ENCODE peak calls at places on chromosomes 13 and 19, in four cellular contexts. M is K562, L is WTC11, P is HepG2. X is an unnamed sample.

GRCh38 chr13:112618501-112618900 is 30.5 kb upstream of the TUBGCP3 start:
- DNase-seq in M (no peak), L (no peak), P (no peak), X (no peak)

GRCh38 chr19:5170329-5170745 is 170.3 kb downstream of the PTPRS start:
- DNase-seq in M (peak), L (peak), P (no peak), X (peak)

GRCh38 chr13:36788276-36788675 is 30.7 kb upstream of the RFXAP start:
- DNase-seq in M (no peak), L (no peak), P (no peak), X (no peak)

GRCh38 chr19:51681286-51681956 is 11.7 kb upstream of the SPACA6 start:
- DNase-seq in M (no peak), L (no peak), P (no peak), X (no peak)

GRCh38 chr19:49419173-49419572 is 4.1 kb downstream of the PTH2 start:
- DNase-seq in M (no peak), L (no peak), P (no peak), X (no peak)

GRCh38 chr13:29513002-29513980 is 82.2 kb downstream of the SLC7A1 start:
- DNase-seq in M (no peak), L (no peak), P (no peak), X (no peak)

GRCh38 chr13:32265726-32266125 is 49.4 kb downstream of the ZAR1L start:
- DNase-seq in M (no peak), L (no peak), P (peak), X (no peak)

GRCh38 chr19:574658-575526 is 2.5 kb downstream of the BSG start:
- DNase-seq in M (peak), L (no peak), P (peak), X (no peak)

GRCh38 chr13:113930711-113931637 is 42.9 kb downstream of the C13orf46 start:
- DNase-seq in M (no peak), L (peak), P (no peak), X (no peak)

GRCh38 chr19:41298327-41298964 is 11.5 kb upstream of the CCDC97 start:
- DNase-seq in M (no peak), L (no peak), P (no peak), X (no peak)

GRCh38 chr19:33234736-33235135 is 9.1 kb upstream of the SLC7A10 start:
- DNase-seq in M (no peak), L (no peak), P (no peak), X (no peak)

GRCh38 chr13:98839826-98840769 is 87.6 kb upstream of the SLC15A1 start:
- DNase-seq in M (peak), L (peak), P (peak), X (peak)

GRCh38 chr13:66362485-66362884 is 867.7 kb downstream of the PCDH9 start:
- DNase-seq in M (no peak), L (no peak), P (no peak), X (no peak)

GRCh38 chr13:110341445-110342247 is 34.6 kb downstream of the COL4A2 start:
- DNase-seq in M (no peak), L (no peak), P (no peak), X (no peak)

GRCh38 chr13:77306458-77306857 is 20.4 kb downstream of the MYCBP2 start:
- DNase-seq in M (no peak), L (no peak), P (no peak), X (no peak)

GRCh38 chr19:6678690-6679109 is 8.7 kb upstream of the TNFSF14 start:
- DNase-seq in M (no peak), L (no peak), P (no peak), X (no peak)

GRCh38 chr19:40982594-40983101 is 8.4 kb upstream of the CYP2B6 start:
- DNase-seq in M (no peak), L (peak), P (no peak), X (no peak)

GRCh38 chr19:4343845-4344713 is 717 bp downstream of the MPND start:
- DNase-seq in M (peak), L (no peak), P (no peak), X (no peak)

GRCh38 chr19:42538841-42539709 is 10.8 kb upstream of the CEACAM1 start:
- DNase-seq in M (no peak), L (no peak), P (no peak), X (no peak)

GRCh38 chr13:54484166-54484565 is 1455.6 kb downstream of the OLFM4 start:
- DNase-seq in M (no peak), L (no peak), P (no peak), X (no peak)

GRCh38 chr19:4009990-4010807 is 2.7 kb downstream of the PIAS4 start:
- DNase-seq in M (no peak), L (no peak), P (no peak), X (no peak)

GRCh38 chr13:46124531-46124966 is 19.7 kb upstream of the CPB2 start:
- DNase-seq in M (no peak), L (no peak), P (no peak), X (no peak)

GRCh38 chr13:29597701-29598100 is 2.2 kb upstream of the SLC7A1 start:
- DNase-seq in M (no peak), L (no peak), P (no peak), X (no peak)

GRCh38 chr13:24323739-24324075 is 14.3 kb downstream of the C1QTNF9 start:
- DNase-seq in M (no peak), L (no peak), P (no peak), X (no peak)

GRCh38 chr13:33204130-33204927 is 81.2 kb downstream of the STARD13 start:
- DNase-seq in M (no peak), L (no peak), P (no peak), X (no peak)

GRCh38 chr19:33613601-33614000 is 8.2 kb upstream of the CHST8 start:
- DNase-seq in M (no peak), L (no peak), P (no peak), X (no peak)

GRCh38 chr19:518292-519231 is 11.3 kb downstream of the TPGS1 start:
- DNase-seq in M (peak), L (peak), P (no peak), X (no peak)

GRCh38 chr19:2215281-2215751 is 20.8 kb downstream of the PLEKHJ1 start:
- DNase-seq in M (no peak), L (peak), P (no peak), X (no peak)

GRCh38 chr13:50679321-50679720 is 164.2 kb downstream of the DLEU7 start:
- DNase-seq in M (no peak), L (no peak), P (no peak), X (no peak)

GRCh38 chr19:3186377-3186688 is 603 bp downstream of the NCLN start:
- DNase-seq in M (peak), L (no peak), P (no peak), X (no peak)

GRCh38 chr19:16441661-16442071 is 30.1 kb downstream of the EPS15L1 start:
- DNase-seq in M (peak), L (peak), P (no peak), X (peak)

GRCh38 chr13:107838592-107839161 is 376.7 kb downstream of the LIG4 start:
- DNase-seq in M (no peak), L (no peak), P (no peak), X (no peak)

GRCh38 chr13:110506396-110506795 is 55.1 kb downstream of the RAB20 start:
- DNase-seq in M (peak), L (no peak), P (no peak), X (no peak)

DNA sequence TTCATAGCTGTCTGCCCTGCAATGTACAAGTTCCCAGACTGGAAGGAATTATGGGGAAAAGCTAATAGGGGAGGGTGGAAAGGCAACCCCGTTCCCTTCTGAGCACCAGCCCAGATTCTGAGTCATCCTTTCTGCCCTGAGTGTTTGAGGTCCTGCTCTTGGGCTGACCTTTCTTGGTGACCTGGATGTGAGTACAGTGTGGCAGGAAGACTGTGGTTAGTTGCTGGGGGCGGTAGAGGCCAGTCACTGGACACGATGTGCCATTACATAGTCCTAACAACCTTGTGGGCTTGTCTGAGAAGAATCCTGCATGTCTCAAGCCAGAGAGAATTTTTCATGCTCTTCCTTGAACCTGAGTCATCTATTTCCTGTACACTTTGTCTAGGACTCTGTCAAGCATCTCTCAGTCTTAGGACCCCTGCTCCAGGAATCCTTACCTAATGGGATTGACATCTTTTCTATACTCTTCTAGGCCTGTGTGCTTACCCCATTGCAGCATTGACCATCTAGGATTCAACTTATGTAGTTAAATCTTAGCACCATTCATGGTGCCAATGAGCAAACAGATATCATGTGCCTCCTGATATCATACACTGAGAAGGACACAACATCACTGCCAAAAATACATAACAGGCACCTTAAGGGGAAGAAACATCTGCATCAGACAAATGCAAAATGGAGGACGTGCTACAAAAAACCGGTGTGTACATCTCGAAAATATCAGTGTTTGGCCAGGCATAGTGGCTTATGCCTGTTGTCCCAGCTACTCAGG is 8.1 kb upstream of the ANGPTL4 start:
- DNase-seq in M (peak), L (no peak), P (peak), X (no peak)
- TF ChIP-seq ELF4 in M (no peak), L (no peak), P (no peak), X (no peak)

GRCh38 chr13:52850396-52851152 is 2.1 kb upstream of the PCDH8 start:
- DNase-seq in M (peak), L (peak), P (peak), X (peak)

GRCh38 chr13:52851153-52851962 is 2.9 kb upstream of the PCDH8 start:
- DNase-seq in M (no peak), L (peak), P (peak), X (peak)

GRCh38 chr13:52848455-52849190 is at the start of gene PCDH8:
- DNase-seq in M (no peak), L (peak), P (no peak), X (peak)

GRCh38 chr13:52847682-52848432 is 583 bp downstream of the PCDH8 start:
- DNase-seq in M (no peak), L (peak), P (no peak), X (no peak)

DNA sequence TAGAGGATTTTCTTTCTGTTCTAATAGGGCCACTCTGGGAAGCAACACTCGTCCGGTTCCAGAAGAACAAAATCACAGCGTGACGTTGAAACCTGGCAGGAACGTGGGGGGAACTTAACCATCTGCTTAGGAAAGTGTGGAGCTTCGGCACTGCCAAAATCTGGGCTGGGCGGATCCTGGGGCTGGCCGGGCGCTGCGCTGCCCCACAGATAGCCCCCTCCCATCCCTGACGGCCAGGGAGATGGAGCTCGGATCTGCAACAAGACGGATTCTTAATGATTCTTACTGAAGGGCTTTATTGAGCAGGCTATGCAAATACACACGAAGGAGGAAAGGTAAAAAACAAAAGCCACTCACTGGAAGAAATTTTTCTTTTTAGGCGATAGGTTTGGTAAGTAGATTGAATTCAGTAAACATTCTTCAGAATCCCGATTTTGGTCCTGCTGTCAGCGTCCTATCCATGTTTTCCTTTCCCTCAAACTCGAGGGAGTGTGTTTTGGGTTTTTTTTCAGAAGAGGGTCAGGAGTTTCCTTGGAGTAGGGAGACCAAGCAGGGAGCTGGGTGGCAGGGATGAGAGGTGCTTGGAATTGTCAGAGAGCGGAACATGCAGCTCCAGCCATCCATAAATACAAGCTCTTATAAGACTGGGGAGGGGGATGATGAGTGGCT is 1.4 kb upstream of the PCDH8 start:
- DNase-seq in M (no peak), L (peak), P (no peak), X (no peak)
- TF ChIP-seq ELF4 in M (no peak), L (no peak), P (no peak), X (no peak)

DNA sequence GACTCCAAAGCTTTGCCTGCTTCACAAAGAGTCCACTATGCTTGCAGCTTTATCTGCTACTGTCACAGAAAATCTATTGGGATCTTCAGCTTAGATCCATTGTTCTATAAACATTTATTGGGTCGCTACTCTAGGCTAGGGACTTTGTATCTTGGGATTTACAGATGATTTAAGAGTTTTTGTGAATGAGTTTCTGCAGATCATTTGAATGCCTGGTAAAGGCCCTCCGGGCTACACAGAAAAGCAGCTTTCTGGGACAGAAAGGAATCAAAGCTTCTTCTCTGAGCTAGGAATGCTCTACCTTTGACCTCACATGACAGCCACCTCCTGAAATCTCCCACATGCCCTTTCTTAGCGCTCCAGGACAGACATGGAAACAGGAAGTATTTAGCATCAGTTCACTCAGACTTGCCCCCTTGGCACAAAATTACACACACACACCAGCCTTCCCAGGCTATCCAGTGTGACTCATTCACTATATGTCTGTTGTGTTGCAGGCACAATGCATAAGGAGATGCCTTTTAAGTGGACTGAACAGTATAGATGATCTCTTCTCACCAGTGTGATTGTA is 492.4 kb downstream of the DACH1 start:
- DNase-seq in M (no peak), L (no peak), P (no peak), X (no peak)
- TF ChIP-seq ELF4 in M (no peak), L (no peak), P (no peak), X (no peak)

GRCh38 chr19:29677001-29677781 is 11.9 kb downstream of the PLEKHF1 start:
- DNase-seq in M (no peak), L (no peak), P (no peak), X (no peak)
- TF ChIP-seq ELF4 in M (no peak), L (no peak), P (no peak), X (no peak)

GRCh38 chr13:41222259-41222852 is 28.0 kb upstream of the KBTBD7 start:
- DNase-seq in M (peak), L (peak), P (peak), X (peak)
- TF ChIP-seq ELF4 in M (no peak), L (no peak), P (no peak), X (no peak)

GRCh38 chr13:40342901-40343300 is 323.5 kb downstream of the FOXO1 start:
- DNase-seq in M (no peak), L (no peak), P (no peak), X (no peak)

GRCh38 chr13:40343550-40344269 is 322.7 kb downstream of the FOXO1 start:
- DNase-seq in M (no peak), L (no peak), P (no peak), X (no peak)

GRCh38 chr13:40345149-40345514 is 321.3 kb downstream of the FOXO1 start:
- DNase-seq in M (no peak), L (no peak), P (no peak), X (no peak)

GRCh38 chr13:40345654-40346372 is 320.6 kb downstream of the FOXO1 start:
- DNase-seq in M (no peak), L (peak), P (peak), X (no peak)

GRCh38 chr13:40344270-40345148 is 321.9 kb downstream of the FOXO1 start:
- DNase-seq in M (no peak), L (no peak), P (peak), X (no peak)
- TF ChIP-seq ELF4 in M (no peak), L (no peak), P (no peak), X (no peak)

GRCh38 chr13:79593611-79594275 is 112.8 kb downstream of the NDFIP2 start:
- DNase-seq in M (no peak), L (no peak), P (no peak), X (no peak)
- TF ChIP-seq ELF4 in M (no peak), L (no peak), P (no peak), X (no peak)

DNA sequence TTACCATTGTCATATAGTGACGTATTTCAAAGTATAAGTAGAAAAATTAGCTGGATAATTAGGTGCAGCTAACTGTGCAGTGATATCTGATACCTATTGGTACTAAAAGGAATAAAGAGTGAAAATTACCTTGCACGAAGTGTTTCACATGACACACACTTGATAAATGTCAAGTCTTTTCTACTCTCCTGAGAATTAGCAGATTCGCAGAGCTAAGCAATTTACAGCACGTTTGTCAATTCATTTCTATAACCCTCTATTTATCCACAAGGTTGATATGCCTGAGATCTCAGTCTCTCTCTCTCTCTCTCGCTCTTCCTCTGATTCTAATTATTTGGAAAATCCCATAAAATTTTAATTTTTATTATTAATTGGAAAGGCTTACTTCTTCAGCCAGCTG is 1109.0 kb downstream of the EFNB2 start:
- DNase-seq in M (no peak), L (no peak), P (no peak), X (no peak)
- TF ChIP-seq ELF4 in M (no peak), L (no peak), P (no peak), X (no peak)

X was measured in HEK293T.